ENCODE peak calls at places on chromosomes 5 and 9, in nine cellular contexts. C is nephron progenitor cell, E is AG09319, M is K562, D is brain microvascular endothelial cell, F is neural progenitor cell, S is choroid plexus epithelial cell, J is HFF-Myc, Z is coronary artery. I is an unnamed sample.
A peak's percentile ranks its signal among the peaks of the same experiment; 100 is the strongest.

GRCh38 chr9:3528466-3528865 is 2.7 kb upstream of the RFX3 start:
- DNase-seq in C (no peak), E (no peak), M (peak; percentile 78), D (no peak), F (no peak), S (no peak), J (no peak), Z (no peak), I (no peak)

GRCh38 chr9:32742296-32742695 is 41.0 kb upstream of the TMEM215 start:
- DNase-seq in C (no peak), E (no peak), M (no peak), D (no peak), F (no peak), S (no peak), J (no peak), Z (no peak), I (peak; percentile 30)

GRCh38 chr5:148840531-148840930 is 14.1 kb downstream of the ADRB2 start:
- DNase-seq in C (no peak), E (no peak), M (no peak), D (no peak), F (no peak), S (peak; percentile 5), J (no peak), Z (no peak), I (peak; percentile 45)

GRCh38 chr9:92108122-92108521 is 7.1 kb downstream of the SPTLC1 start:
- DNase-seq in C (no peak), E (no peak), M (no peak), D (no peak), F (no peak), S (no peak), J (no peak), Z (no peak), I (no peak)

GRCh38 chr5:167466992-167467391 is 824.5 kb upstream of the WWC1 start:
- DNase-seq in C (no peak), E (no peak), M (no peak), D (no peak), F (no peak), S (no peak), J (no peak), Z (no peak), I (no peak)

GRCh38 chr9:136856078-136856474 is 3.9 kb downstream of the MAMDC4 start:
- DNase-seq in C (no peak), E (no peak), M (no peak), D (no peak), F (no peak), S (no peak), J (no peak), Z (no peak), I (no peak)

GRCh38 chr5:102099766-102100331 is 196.2 kb downstream of the SLCO4C1 start:
- DNase-seq in C (no peak), E (no peak), M (no peak), D (no peak), F (no peak), S (no peak), J (no peak), Z (no peak), I (no peak)

GRCh38 chr5:124760608-124761390 is 14.4 kb upstream of the ZNF608 start:
- DNase-seq in C (no peak), E (no peak), M (no peak), D (no peak), F (peak; percentile 55), S (no peak), J (no peak), Z (no peak), I (no peak)

GRCh38 chr9:134537891-134538520 is 103.6 kb upstream of the COL5A1 start:
- DNase-seq in C (no peak), E (no peak), M (no peak), D (no peak), F (no peak), S (no peak), J (no peak), Z (no peak), I (no peak)

GRCh38 chr5:167413503-167413902 is 877.9 kb upstream of the WWC1 start:
- DNase-seq in C (no peak), E (no peak), M (no peak), D (no peak), F (no peak), S (no peak), J (no peak), Z (no peak), I (no peak)

GRCh38 chr5:172599204-172599567 is 41.9 kb upstream of the NEURL1B start:
- DNase-seq in C (no peak), E (no peak), M (no peak), D (no peak), F (no peak), S (no peak), J (no peak), Z (no peak), I (no peak)

GRCh38 chr9:95462419-95463121 is 54.2 kb downstream of the PTCH1 start:
- DNase-seq in C (peak; percentile 63), E (peak; percentile 83), M (peak; percentile 98), D (peak; percentile 75), F (peak; percentile 70), S (peak; percentile 90), J (peak; percentile 94), Z (no peak), I (no peak)

GRCh38 chr9:134950404-134950760 is 32.7 kb upstream of the FCN1 start:
- DNase-seq in C (no peak), E (no peak), M (no peak), D (no peak), F (no peak), S (no peak), J (no peak), Z (no peak), I (no peak)

GRCh38 chr5:107104774-107105050 is 566.0 kb downstream of the EFNA5 start:
- DNase-seq in C (no peak), E (no peak), M (no peak), D (no peak), F (no peak), S (peak; percentile 34), J (no peak), Z (no peak), I (no peak)

GRCh38 chr9:82722556-82722955 is 340.4 kb downstream of the RASEF start:
- DNase-seq in C (no peak), E (no peak), M (no peak), D (no peak), F (no peak), S (no peak), J (no peak), Z (no peak), I (no peak)

GRCh38 chr9:19030899-19031298 is 2.1 kb downstream of the SAXO1 start:
- DNase-seq in C (no peak), E (no peak), M (no peak), D (no peak), F (no peak), S (peak; percentile 19), J (no peak), Z (no peak), I (peak; percentile 8)

GRCh38 chr9:16883586-16883985 is 13.1 kb upstream of the BNC2 start:
- DNase-seq in C (no peak), E (no peak), M (no peak), D (no peak), F (no peak), S (no peak), J (no peak), Z (no peak), I (no peak)

GRCh38 chr5:68343421-68343826 is 127.9 kb downstream of the PIK3R1 start:
- DNase-seq in C (no peak), E (no peak), M (peak; percentile 69), D (peak; percentile 91), F (no peak), S (peak; percentile 87), J (no peak), Z (peak; percentile 89), I (peak; percentile 97)

DNA sequence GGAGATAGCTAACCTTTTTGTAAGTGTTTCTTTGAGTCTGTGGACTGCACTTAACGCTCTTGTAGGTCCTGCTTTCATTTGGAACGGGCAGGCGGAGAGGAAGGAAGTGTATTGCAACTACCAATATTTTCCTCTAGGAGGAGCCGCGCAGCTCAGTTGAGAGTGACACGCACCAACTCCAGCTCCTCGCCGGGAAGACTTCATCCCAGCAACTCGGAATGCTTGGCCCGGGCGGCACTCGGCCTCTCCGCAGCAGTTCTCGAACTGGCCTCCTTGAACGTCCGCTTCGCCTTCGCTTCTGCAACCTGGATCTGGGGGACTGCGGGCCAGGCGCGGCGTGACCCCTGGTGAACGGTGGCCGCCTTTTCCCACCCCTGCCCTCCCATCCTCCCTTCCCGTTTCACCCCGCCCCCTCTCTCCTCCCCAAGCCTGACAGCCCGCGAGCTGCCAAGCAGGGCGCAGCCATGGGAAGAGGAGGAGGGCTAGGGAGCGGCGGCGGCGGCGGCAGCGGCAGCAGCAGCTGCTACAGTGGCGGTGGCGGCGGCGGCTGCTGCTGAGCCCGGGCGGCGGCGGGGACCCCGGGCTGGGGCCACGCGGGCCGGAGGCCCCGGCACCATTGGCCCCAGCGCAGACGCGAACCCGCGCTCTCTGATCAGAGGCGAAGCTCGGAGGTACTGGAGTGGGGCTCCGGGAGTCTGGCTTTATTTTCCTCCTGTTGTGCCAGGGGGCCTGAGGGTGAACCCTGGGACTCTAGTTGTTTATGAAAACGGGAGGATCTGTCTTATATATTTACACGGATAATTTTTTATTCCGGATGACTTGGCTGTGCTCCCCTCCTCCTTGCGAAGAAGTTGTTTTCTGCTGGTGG is at the start of gene GHR:
- DNase-seq in C (peak; percentile 81), E (peak; percentile 75), M (peak; percentile 66), D (peak; percentile 89), F (peak; percentile 93), S (peak; percentile 96), J (peak; percentile 63), Z (peak; percentile 93), I (peak; percentile 93)
- TF ChIP-seq CTCF in C (peak; percentile 63), E (peak; percentile 78), M (peak; percentile 60), D (peak; percentile 80), F (peak; percentile 69), S (peak; percentile 87), J (peak; percentile 66), Z (peak; percentile 73), I (peak; percentile 69)

GRCh38 chr5:88113429-88113828 is 155.2 kb downstream of the TMEM161B start:
- DNase-seq in C (no peak), E (no peak), M (no peak), D (no peak), F (no peak), S (no peak), J (no peak), Z (no peak), I (no peak)
- TF ChIP-seq CTCF in C (no peak), E (no peak), M (no peak), D (no peak), F (no peak), S (no peak), J (no peak), Z (no peak), I (peak; percentile 6)

GRCh38 chr5:126234563-126235195 is 188.5 kb upstream of the GRAMD2B start:
- DNase-seq in C (peak; percentile 10), E (no peak), M (peak; percentile 20), D (peak; percentile 18), F (peak; percentile 71), S (peak; percentile 66), J (peak; percentile 6), Z (no peak), I (peak; percentile 68)
- TF ChIP-seq CTCF in C (peak; percentile 81), E (peak; percentile 67), M (peak; percentile 55), D (peak; percentile 90), F (peak; percentile 85), S (peak; percentile 96), J (peak; percentile 76), Z (no peak), I (peak; percentile 66)

GRCh38 chr5:55699041-55699688 is 13.0 kb downstream of the SLC38A9 start:
- DNase-seq in C (no peak), E (no peak), M (no peak), D (no peak), F (no peak), S (no peak), J (no peak), Z (no peak), I (no peak)
- TF ChIP-seq CTCF in C (no peak), E (no peak), M (no peak), D (no peak), F (no peak), S (no peak), J (no peak), Z (no peak), I (no peak)